ENCODE peak calls at places on chromosomes 7 and 10, in nine cellular contexts. One of them, this sample, is unnamed.

GRCh38 chr10:33041783-33042437 is 83.9 kb upstream of the ITGB1 start:
- DNase-seq in cardiac fibroblast: no peak
- DNase-seq in ovary: no peak
- DNase-seq in IMR-90: no peak
- DNase-seq in left ventricle myocardium inferior: no peak
- DNase-seq in WTC11: no peak
- DNase-seq in colonic mucosa: no peak
- DNase-seq in RWPE1: no peak
- DNase-seq in fibroblast of pulmonary artery: no peak
- DNase-seq in this sample: no peak

GRCh38 chr7:131104611-131105293 is 222.9 kb upstream of the MKLN1 start:
- DNase-seq in cardiac fibroblast: peak
- DNase-seq in ovary: no peak
- DNase-seq in IMR-90: peak
- DNase-seq in left ventricle myocardium inferior: no peak
- DNase-seq in WTC11: no peak
- DNase-seq in colonic mucosa: no peak
- DNase-seq in RWPE1: no peak
- DNase-seq in fibroblast of pulmonary artery: no peak
- DNase-seq in this sample: no peak

GRCh38 chr7:74042746-74043522 is 15.0 kb downstream of the ELN start:
- DNase-seq in cardiac fibroblast: no peak
- DNase-seq in ovary: no peak
- DNase-seq in IMR-90: no peak
- DNase-seq in left ventricle myocardium inferior: no peak
- DNase-seq in WTC11: no peak
- DNase-seq in colonic mucosa: no peak
- DNase-seq in RWPE1: no peak
- DNase-seq in fibroblast of pulmonary artery: no peak
- DNase-seq in this sample: no peak

GRCh38 chr7:96414931-96415292 is 93.0 kb upstream of the SLC25A13 start:
- DNase-seq in cardiac fibroblast: peak
- DNase-seq in ovary: peak
- DNase-seq in IMR-90: peak
- DNase-seq in left ventricle myocardium inferior: no peak
- DNase-seq in WTC11: peak
- DNase-seq in colonic mucosa: peak
- DNase-seq in RWPE1: peak
- DNase-seq in fibroblast of pulmonary artery: peak
- DNase-seq in this sample: no peak

GRCh38 chr10:30732671-30733070 is 103.1 kb upstream of the LYZL2 start:
- DNase-seq in cardiac fibroblast: no peak
- DNase-seq in ovary: no peak
- DNase-seq in IMR-90: no peak
- DNase-seq in left ventricle myocardium inferior: no peak
- DNase-seq in WTC11: no peak
- DNase-seq in colonic mucosa: no peak
- DNase-seq in RWPE1: no peak
- DNase-seq in fibroblast of pulmonary artery: no peak
- DNase-seq in this sample: no peak

GRCh38 chr7:100793806-100794660 is 33.3 kb downstream of the EPHB4 start:
- DNase-seq in cardiac fibroblast: no peak
- DNase-seq in ovary: no peak
- DNase-seq in IMR-90: peak
- DNase-seq in left ventricle myocardium inferior: no peak
- DNase-seq in WTC11: no peak
- DNase-seq in colonic mucosa: no peak
- DNase-seq in RWPE1: no peak
- DNase-seq in fibroblast of pulmonary artery: peak
- DNase-seq in this sample: no peak

GRCh38 chr7:55409474-55410225 is 44.5 kb downstream of the LANCL2 start:
- DNase-seq in cardiac fibroblast: no peak
- DNase-seq in ovary: no peak
- DNase-seq in IMR-90: peak
- DNase-seq in left ventricle myocardium inferior: no peak
- DNase-seq in WTC11: no peak
- DNase-seq in colonic mucosa: peak
- DNase-seq in RWPE1: no peak
- DNase-seq in fibroblast of pulmonary artery: no peak
- DNase-seq in this sample: no peak

GRCh38 chr7:135726911-135727673 is 894 bp downstream of the SLC13A4 start:
- DNase-seq in cardiac fibroblast: no peak
- DNase-seq in ovary: no peak
- DNase-seq in IMR-90: no peak
- DNase-seq in left ventricle myocardium inferior: no peak
- DNase-seq in WTC11: no peak
- DNase-seq in colonic mucosa: no peak
- DNase-seq in RWPE1: no peak
- DNase-seq in fibroblast of pulmonary artery: no peak
- DNase-seq in this sample: no peak

GRCh38 chr10:3811331-3811870 is 26.4 kb upstream of the KLF6 start:
- DNase-seq in cardiac fibroblast: peak
- DNase-seq in ovary: no peak
- DNase-seq in IMR-90: peak
- DNase-seq in left ventricle myocardium inferior: no peak
- DNase-seq in WTC11: no peak
- DNase-seq in colonic mucosa: no peak
- DNase-seq in RWPE1: peak
- DNase-seq in fibroblast of pulmonary artery: peak
- DNase-seq in this sample: peak

GRCh38 chr7:75884401-75884800 is 5.6 kb downstream of the RHBDD2 start:
- DNase-seq in cardiac fibroblast: no peak
- DNase-seq in ovary: no peak
- DNase-seq in IMR-90: no peak
- DNase-seq in left ventricle myocardium inferior: no peak
- DNase-seq in WTC11: no peak
- DNase-seq in colonic mucosa: no peak
- DNase-seq in RWPE1: no peak
- DNase-seq in fibroblast of pulmonary artery: no peak
- DNase-seq in this sample: no peak

GRCh38 chr7:131578602-131579001 is 22.2 kb upstream of the PODXL start:
- DNase-seq in cardiac fibroblast: no peak
- DNase-seq in ovary: no peak
- DNase-seq in IMR-90: no peak
- DNase-seq in left ventricle myocardium inferior: no peak
- DNase-seq in WTC11: no peak
- DNase-seq in colonic mucosa: no peak
- DNase-seq in RWPE1: no peak
- DNase-seq in fibroblast of pulmonary artery: no peak
- DNase-seq in this sample: no peak

GRCh38 chr7:142746268-142746667 is 3.0 kb upstream of the PRSS1 start:
- DNase-seq in cardiac fibroblast: no peak
- DNase-seq in ovary: no peak
- DNase-seq in IMR-90: no peak
- DNase-seq in left ventricle myocardium inferior: no peak
- DNase-seq in WTC11: no peak
- DNase-seq in colonic mucosa: no peak
- DNase-seq in RWPE1: no peak
- DNase-seq in fibroblast of pulmonary artery: no peak
- DNase-seq in this sample: no peak

GRCh38 chr7:154857728-154858681 is 144.9 kb downstream of the PAXIP1 start:
- DNase-seq in cardiac fibroblast: no peak
- DNase-seq in ovary: no peak
- DNase-seq in IMR-90: no peak
- DNase-seq in left ventricle myocardium inferior: no peak
- DNase-seq in WTC11: no peak
- DNase-seq in colonic mucosa: no peak
- DNase-seq in RWPE1: no peak
- DNase-seq in fibroblast of pulmonary artery: no peak
- DNase-seq in this sample: no peak

GRCh38 chr7:128123291-128124037 is 92.2 kb upstream of the LRRC4 start:
- DNase-seq in cardiac fibroblast: no peak
- DNase-seq in ovary: no peak
- DNase-seq in IMR-90: no peak
- DNase-seq in left ventricle myocardium inferior: no peak
- DNase-seq in WTC11: no peak
- DNase-seq in colonic mucosa: no peak
- DNase-seq in RWPE1: no peak
- DNase-seq in fibroblast of pulmonary artery: no peak
- DNase-seq in this sample: no peak

GRCh38 chr7:150896562-150897209 is 44.4 kb downstream of the AOC1 start:
- DNase-seq in cardiac fibroblast: no peak
- DNase-seq in ovary: no peak
- DNase-seq in IMR-90: no peak
- DNase-seq in left ventricle myocardium inferior: no peak
- DNase-seq in WTC11: no peak
- DNase-seq in colonic mucosa: no peak
- DNase-seq in RWPE1: no peak
- DNase-seq in fibroblast of pulmonary artery: no peak
- DNase-seq in this sample: no peak

GRCh38 chr7:150897502-150898474 is 45.5 kb downstream of the AOC1 start:
- DNase-seq in cardiac fibroblast: no peak
- DNase-seq in ovary: no peak
- DNase-seq in IMR-90: no peak
- DNase-seq in left ventricle myocardium inferior: no peak
- DNase-seq in WTC11: no peak
- DNase-seq in colonic mucosa: no peak
- DNase-seq in RWPE1: no peak
- DNase-seq in fibroblast of pulmonary artery: no peak
- DNase-seq in this sample: no peak

GRCh38 chr7:150891740-150892139 is 39.4 kb downstream of the AOC1 start:
- DNase-seq in cardiac fibroblast: no peak
- DNase-seq in ovary: no peak
- DNase-seq in IMR-90: no peak
- DNase-seq in left ventricle myocardium inferior: no peak
- DNase-seq in WTC11: no peak
- DNase-seq in colonic mucosa: no peak
- DNase-seq in RWPE1: no peak
- DNase-seq in fibroblast of pulmonary artery: no peak
- DNase-seq in this sample: no peak

GRCh38 chr7:150898475-150899011 is 46.2 kb downstream of the AOC1 start:
- DNase-seq in cardiac fibroblast: peak
- DNase-seq in ovary: peak
- DNase-seq in IMR-90: peak
- DNase-seq in left ventricle myocardium inferior: peak
- DNase-seq in WTC11: peak
- DNase-seq in colonic mucosa: peak
- DNase-seq in RWPE1: peak
- DNase-seq in fibroblast of pulmonary artery: peak
- DNase-seq in this sample: peak

GRCh38 chr7:150895809-150896208 is 43.5 kb downstream of the AOC1 start:
- DNase-seq in cardiac fibroblast: no peak
- DNase-seq in ovary: no peak
- DNase-seq in IMR-90: no peak
- DNase-seq in left ventricle myocardium inferior: no peak
- DNase-seq in WTC11: no peak
- DNase-seq in colonic mucosa: no peak
- DNase-seq in RWPE1: no peak
- DNase-seq in fibroblast of pulmonary artery: no peak
- DNase-seq in this sample: no peak
- TF ChIP-seq CTCF in cardiac fibroblast: no peak
- TF ChIP-seq CTCF in ovary: no peak
- TF ChIP-seq CTCF in IMR-90: no peak
- TF ChIP-seq CTCF in left ventricle myocardium inferior: no peak
- TF ChIP-seq CTCF in WTC11: no peak
- TF ChIP-seq CTCF in colonic mucosa: no peak
- TF ChIP-seq CTCF in RWPE1: no peak
- TF ChIP-seq CTCF in fibroblast of pulmonary artery: no peak
- TF ChIP-seq CTCF in this sample: no peak

DNA sequence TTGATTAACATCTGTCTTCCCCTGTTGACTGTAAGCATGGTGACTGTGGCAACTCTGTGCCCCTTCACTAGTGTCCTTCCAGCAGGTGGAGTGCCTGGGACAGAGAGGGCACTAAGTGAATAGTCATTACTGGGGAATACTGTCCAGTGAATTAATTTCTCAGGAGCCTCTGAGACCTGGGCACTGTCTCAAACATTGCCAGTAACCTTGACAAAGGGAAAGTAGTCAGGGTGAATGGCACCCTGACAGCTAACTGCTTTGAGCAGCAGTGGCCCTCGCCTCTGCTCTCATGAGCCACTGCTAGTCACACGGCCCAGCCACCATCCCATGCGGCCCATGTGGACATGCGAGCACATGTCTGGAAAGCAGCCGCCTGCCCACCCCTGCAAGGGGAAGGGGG is 13.1 kb upstream of the GRB10 start:
- DNase-seq in cardiac fibroblast: no peak
- DNase-seq in ovary: no peak
- DNase-seq in IMR-90: no peak
- DNase-seq in left ventricle myocardium inferior: no peak
- DNase-seq in WTC11: no peak
- DNase-seq in colonic mucosa: no peak
- DNase-seq in RWPE1: no peak
- DNase-seq in fibroblast of pulmonary artery: no peak
- DNase-seq in this sample: no peak
- TF ChIP-seq CTCF in cardiac fibroblast: peak
- TF ChIP-seq CTCF in ovary: no peak
- TF ChIP-seq CTCF in IMR-90: no peak
- TF ChIP-seq CTCF in left ventricle myocardium inferior: peak
- TF ChIP-seq CTCF in WTC11: no peak
- TF ChIP-seq CTCF in colonic mucosa: no peak
- TF ChIP-seq CTCF in RWPE1: no peak
- TF ChIP-seq CTCF in fibroblast of pulmonary artery: peak
- TF ChIP-seq CTCF in this sample: no peak

GRCh38 chr10:2592533-2592932 is 474.8 kb upstream of the PFKP start:
- DNase-seq in cardiac fibroblast: no peak
- DNase-seq in ovary: no peak
- DNase-seq in IMR-90: no peak
- DNase-seq in left ventricle myocardium inferior: no peak
- DNase-seq in WTC11: no peak
- DNase-seq in colonic mucosa: no peak
- DNase-seq in RWPE1: no peak
- DNase-seq in fibroblast of pulmonary artery: no peak
- DNase-seq in this sample: no peak
- TF ChIP-seq CTCF in cardiac fibroblast: no peak
- TF ChIP-seq CTCF in ovary: no peak
- TF ChIP-seq CTCF in IMR-90: no peak
- TF ChIP-seq CTCF in left ventricle myocardium inferior: no peak
- TF ChIP-seq CTCF in WTC11: no peak
- TF ChIP-seq CTCF in colonic mucosa: no peak
- TF ChIP-seq CTCF in RWPE1: no peak
- TF ChIP-seq CTCF in fibroblast of pulmonary artery: no peak
- TF ChIP-seq CTCF in this sample: no peak

GRCh38 chr10:125341611-125342010 is 181.2 kb upstream of the CTBP2 start:
- DNase-seq in cardiac fibroblast: no peak
- DNase-seq in ovary: no peak
- DNase-seq in IMR-90: no peak
- DNase-seq in left ventricle myocardium inferior: no peak
- DNase-seq in WTC11: no peak
- DNase-seq in colonic mucosa: no peak
- DNase-seq in RWPE1: no peak
- DNase-seq in fibroblast of pulmonary artery: no peak
- DNase-seq in this sample: no peak

GRCh38 chr10:125340871-125341270 is 180.5 kb upstream of the CTBP2 start:
- DNase-seq in cardiac fibroblast: peak
- DNase-seq in ovary: no peak
- DNase-seq in IMR-90: no peak
- DNase-seq in left ventricle myocardium inferior: no peak
- DNase-seq in WTC11: no peak
- DNase-seq in colonic mucosa: no peak
- DNase-seq in RWPE1: no peak
- DNase-seq in fibroblast of pulmonary artery: peak
- DNase-seq in this sample: no peak

GRCh38 chr10:125343118-125343752 is 182.9 kb upstream of the CTBP2 start:
- DNase-seq in cardiac fibroblast: peak
- DNase-seq in ovary: peak
- DNase-seq in IMR-90: peak
- DNase-seq in left ventricle myocardium inferior: no peak
- DNase-seq in WTC11: peak
- DNase-seq in colonic mucosa: peak
- DNase-seq in RWPE1: peak
- DNase-seq in fibroblast of pulmonary artery: peak
- DNase-seq in this sample: no peak

GRCh38 chr10:125348536-125348935 is 188.2 kb upstream of the CTBP2 start:
- DNase-seq in cardiac fibroblast: no peak
- DNase-seq in ovary: no peak
- DNase-seq in IMR-90: no peak
- DNase-seq in left ventricle myocardium inferior: no peak
- DNase-seq in WTC11: no peak
- DNase-seq in colonic mucosa: no peak
- DNase-seq in RWPE1: no peak
- DNase-seq in fibroblast of pulmonary artery: no peak
- DNase-seq in this sample: no peak

GRCh38 chr10:125344573-125345121 is 184.3 kb upstream of the CTBP2 start:
- DNase-seq in cardiac fibroblast: no peak
- DNase-seq in ovary: no peak
- DNase-seq in IMR-90: no peak
- DNase-seq in left ventricle myocardium inferior: no peak
- DNase-seq in WTC11: no peak
- DNase-seq in colonic mucosa: peak
- DNase-seq in RWPE1: no peak
- DNase-seq in fibroblast of pulmonary artery: no peak
- DNase-seq in this sample: no peak
- TF ChIP-seq CTCF in cardiac fibroblast: no peak
- TF ChIP-seq CTCF in ovary: no peak
- TF ChIP-seq CTCF in IMR-90: no peak
- TF ChIP-seq CTCF in left ventricle myocardium inferior: no peak
- TF ChIP-seq CTCF in WTC11: no peak
- TF ChIP-seq CTCF in colonic mucosa: no peak
- TF ChIP-seq CTCF in RWPE1: no peak
- TF ChIP-seq CTCF in fibroblast of pulmonary artery: no peak
- TF ChIP-seq CTCF in this sample: no peak